ENCODE peak calls at places on chromosomes 6 and 20, in six cellular contexts. K is cardiac muscle cell; L is naive thymus-derived CD4-positive, alpha-beta T cell; Y is HepG2; Q is HCT116; V is transverse colon. S is an unnamed sample.

GRCh38 chr20:34675993-34676641 is 775 bp downstream of the PIGU start:
- DNase-seq in L (no peak), Y (no peak), Q (no peak), V (no peak), K (no peak), S (no peak)

GRCh38 chr6:84094050-84094435 is 60.5 kb downstream of the MRAP2 start:
- DNase-seq in Q (no peak), K (no peak), Y (no peak), L (no peak), V (no peak), S (no peak)

GRCh38 chr20:12968472-12968871 is 40.3 kb upstream of the SPTLC3 start:
- DNase-seq in Q (no peak), L (no peak), V (no peak), Y (no peak), K (no peak), S (no peak)

GRCh38 chr6:15460110-15460727 is 202.6 kb downstream of the DTNBP1 start:
- DNase-seq in Q (no peak), V (no peak), K (no peak), Y (no peak), L (no peak), S (no peak)

GRCh38 chr6:128327890-128328289 is 192.5 kb downstream of the PTPRK start:
- DNase-seq in K (peak; percentile 60), L (peak; percentile 27), Q (peak; percentile 3), Y (peak; percentile 37), V (peak; percentile 12), S (peak; percentile 29)

GRCh38 chr20:48945840-48946514 is 24.5 kb downstream of the ARFGEF2 start:
- DNase-seq in Q (peak; percentile 81), L (no peak), Y (no peak), K (no peak), V (peak; percentile 88), S (no peak)

GRCh38 chr20:8043687-8044278 is 24.2 kb upstream of the TMX4 start:
- DNase-seq in Q (peak; percentile 60), K (peak; percentile 76), L (peak; percentile 73), Y (peak; percentile 81), V (no peak), S (peak; percentile 22)

GRCh38 chr6:167811689-167812487 is 14.8 kb upstream of the AFDN start:
- DNase-seq in Y (no peak), Q (no peak), L (no peak), V (no peak), K (peak; percentile 50), S (no peak)

GRCh38 chr6:101114703-101115102 is 233.6 kb upstream of the ASCC3 start:
- DNase-seq in Y (peak; percentile 10), L (peak; percentile 9), V (no peak), K (peak; percentile 66), Q (peak; percentile 18), S (no peak)

GRCh38 chr20:56552911-56553629 is 20.0 kb downstream of the FAM209B start:
- DNase-seq in Q (no peak), Y (no peak), K (no peak), V (no peak), L (no peak), S (no peak)

GRCh38 chr20:56558968-56559367 is 25.9 kb downstream of the FAM209B start:
- DNase-seq in K (no peak), Y (no peak), Q (no peak), V (no peak), L (no peak), S (no peak)

GRCh38 chr20:56551571-56551970 is 18.5 kb downstream of the FAM209B start:
- DNase-seq in K (no peak), L (no peak), Y (no peak), Q (no peak), V (no peak), S (no peak)

DNA sequence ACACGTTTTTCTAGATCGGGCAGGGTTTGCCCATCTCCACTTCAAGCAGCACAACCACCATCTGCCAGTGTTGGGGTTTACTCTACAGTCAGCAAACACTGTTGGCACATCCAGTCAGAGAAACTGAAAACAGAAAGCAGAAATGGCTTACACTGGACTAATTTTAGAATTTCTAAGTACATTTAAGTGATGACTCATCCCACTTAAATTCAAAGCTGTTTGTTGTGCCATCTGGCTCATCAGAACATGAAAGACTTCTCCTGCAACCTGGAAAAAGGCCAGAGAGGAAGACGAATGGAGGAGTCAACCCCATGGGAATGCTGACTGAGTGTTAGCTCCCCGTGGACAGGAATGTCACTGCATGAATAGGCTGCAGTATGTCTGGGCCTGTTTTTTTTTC is 21.8 kb downstream of the FAM209B start:
- DNase-seq in Q (peak; percentile 90), K (peak; percentile 97), V (peak; percentile 29), L (no peak), Y (peak; percentile 92), S (peak; percentile 31)
- H3K4me3 ChIP-seq in Q (peak overlapping the region; percentile 33), K (no peak overlapping the region), V (no peak overlapping the region), L (no peak overlapping the region), Y (no peak overlapping the region), S (no peak overlapping the region)

GRCh38 chr6:158607411-158608170 is 37.0 kb downstream of the DYNLT1 start:
- DNase-seq in K (no peak), V (no peak), Q (no peak), L (no peak), Y (no peak), S (no peak)
- H3K27ac ChIP-seq in K (no peak overlapping the region), V (no peak overlapping the region), Q (no peak overlapping the region), L (no peak overlapping the region), Y (no peak overlapping the region), S (no peak overlapping the region)

GRCh38 chr6:1598886-1599285 is 10.8 kb upstream of the FOXC1 start:
- DNase-seq in V (no peak), Q (no peak), L (no peak), K (no peak), Y (no peak), S (no peak)
- H3K27me3 ChIP-seq in V (peaks cover 98% of the 10 kb centered on the region), Q (no peaks in the 10 kb centered on the region), L (peaks cover 11% of the 10 kb centered on the region), K (peaks cover 33% of the 10 kb centered on the region), Y (peaks cover 6% of the 10 kb centered on the region), S (peaks cover 4% of the 10 kb centered on the region)

GRCh38 chr20:44513871-44514270 is 8.0 kb downstream of the SERINC3 start:
- DNase-seq in Q (no peak), Y (no peak), L (no peak), V (no peak), K (no peak), S (no peak)

GRCh38 chr20:44517454-44517853 is 4.4 kb downstream of the SERINC3 start:
- DNase-seq in Y (no peak), Q (no peak), K (no peak), V (no peak), L (no peak), S (no peak)

GRCh38 chr20:44521484-44522481 is at the start of gene SERINC3:
- DNase-seq in K (peak; percentile 98), L (peak; percentile 99), V (peak; percentile 98), Q (peak; percentile 78), Y (peak; percentile 94), S (peak; percentile 66)

DNA sequence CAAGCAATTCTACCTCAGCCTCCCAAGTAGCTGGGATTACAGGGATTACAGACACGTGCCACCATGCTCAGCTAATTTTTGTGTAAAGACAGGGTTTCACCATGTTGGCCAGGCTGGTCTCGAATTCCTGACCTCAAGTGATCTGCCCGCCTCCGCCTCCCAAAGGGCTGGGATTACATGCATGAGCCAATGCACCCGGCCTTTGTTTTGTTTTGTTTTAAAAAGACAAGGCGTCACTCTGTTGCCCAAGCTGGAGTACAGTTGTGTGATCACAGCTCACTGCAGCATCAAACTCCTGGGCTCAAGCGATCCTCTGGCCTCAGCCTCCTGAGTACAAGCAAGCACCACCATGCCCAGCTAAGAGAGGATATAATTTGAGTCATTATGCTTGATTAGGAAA is 5.4 kb downstream of the SERINC3 start:
- DNase-seq in V (no peak), K (no peak), Y (no peak), L (no peak), Q (no peak), S (no peak)
- H3K4me3 ChIP-seq in V (no peak overlapping the region), K (no peak overlapping the region), Y (no peak overlapping the region), L (no peak overlapping the region), Q (no peak overlapping the region), S (no peak overlapping the region)

GRCh38 chr20:22429175-22430153 is 154.9 kb downstream of the FOXA2 start:
- DNase-seq in Q (no peak), K (no peak), L (no peak), V (no peak), Y (peak; percentile 98), S (no peak)
- H3K27ac ChIP-seq in Q (no peak overlapping the region), K (no peak overlapping the region), L (no peak overlapping the region), V (no peak overlapping the region), Y (peak overlapping the region; percentile 96), S (no peak overlapping the region)

GRCh38 chr6:12841619-12842018 is 125.1 kb downstream of the PHACTR1 start:
- DNase-seq in K (no peak), L (no peak), V (no peak), Q (no peak), Y (no peak), S (no peak)
- H3K27me3 ChIP-seq in K (peaks cover 12% of the 10 kb centered on the region), L (no peaks in the 10 kb centered on the region), V (no peaks in the 10 kb centered on the region), Q (peaks cover 27% of the 10 kb centered on the region), Y (no peaks in the 10 kb centered on the region), S (no peaks in the 10 kb centered on the region)

GRCh38 chr20:19881080-19881840 is 123.2 kb downstream of the RIN2 start:
- DNase-seq in V (no peak), Q (no peak), K (no peak), Y (no peak), L (no peak), S (no peak)
- H3K4me3 ChIP-seq in V (no peak overlapping the region), Q (no peak overlapping the region), K (no peak overlapping the region), Y (no peak overlapping the region), L (no peak overlapping the region), S (no peak overlapping the region)

GRCh38 chr6:24897186-24897585 is 38.6 kb downstream of the RIPOR2 start:
- DNase-seq in Q (no peak), V (no peak), L (no peak), Y (no peak), K (no peak), S (no peak)
- H3K27ac ChIP-seq in Q (no peak overlapping the region), V (no peak overlapping the region), L (peak overlapping the region; percentile 37), Y (no peak overlapping the region), K (no peak overlapping the region), S (no peak overlapping the region)

DNA sequence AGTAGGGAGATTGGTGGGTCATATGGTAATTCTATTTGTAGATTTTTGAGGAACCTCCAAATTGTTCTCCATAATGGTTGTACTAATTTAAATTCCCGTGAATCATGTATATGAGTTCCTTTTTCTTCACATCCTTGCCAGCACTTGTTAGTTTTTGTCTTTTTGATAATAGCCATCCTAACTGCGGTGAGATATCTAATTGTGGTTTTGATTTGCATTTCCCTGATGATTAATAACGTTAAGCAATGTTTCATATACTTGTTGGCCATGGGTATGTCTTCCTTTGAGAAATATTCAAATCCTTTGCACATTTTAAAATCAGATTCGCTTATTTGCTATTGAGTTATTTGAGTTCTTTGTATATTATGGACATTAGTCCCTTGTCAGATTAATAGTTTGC is 110.9 kb downstream of the JAG1 start:
- DNase-seq in L (no peak), K (peak; percentile 77), Q (no peak), V (no peak), Y (no peak), S (no peak)
- H3K27me3 ChIP-seq in L (no peaks in the 10 kb centered on the region), K (no peaks in the 10 kb centered on the region), Q (no peaks in the 10 kb centered on the region), V (no peaks in the 10 kb centered on the region), Y (no peaks in the 10 kb centered on the region), S (no peaks in the 10 kb centered on the region)